ENCODE peak calls at places on chromosomes 3 and 15, in ten cellular contexts. O, W, V, Q, K, Y, U, H, C and P are unnamed samples.

GRCh38 chr3:277873-278272 is 81.3 kb downstream of the CHL1 start:
- DNase-seq in O (no peak), W (no peak), V (no peak), Q (no peak), K (no peak), Y (no peak), U (no peak), H (no peak), C (no peak), P (no peak)

GRCh38 chr15:40063563-40064011 is 24.6 kb upstream of the SRP14 start:
- DNase-seq in O (no peak), W (no peak), V (no peak), Q (no peak), K (peak; percentile 66), Y (peak; percentile 76), U (no peak), H (no peak), C (no peak), P (no peak)

GRCh38 chr3:38020342-38020726 is 9.1 kb downstream of the PLCD1 start:
- DNase-seq in O (no peak), W (no peak), V (no peak), Q (no peak), K (no peak), Y (no peak), U (no peak), H (no peak), C (no peak), P (no peak)

GRCh38 chr3:13287833-13288232 is 132.3 kb downstream of the NUP210 start:
- DNase-seq in O (no peak), W (no peak), V (no peak), Q (no peak), K (no peak), Y (no peak), U (no peak), H (no peak), C (no peak), P (no peak)

GRCh38 chr15:75577401-75578205 is 1.5 kb downstream of the PTPN9 start:
- DNase-seq in O (no peak), W (no peak), V (no peak), Q (no peak), K (no peak), Y (peak; percentile 22), U (peak; percentile 55), H (no peak), C (peak; percentile 41), P (no peak)

GRCh38 chr3:37130448-37130847 is 43.9 kb downstream of the LRRFIP2 start:
- DNase-seq in O (no peak), W (no peak), V (no peak), Q (no peak), K (no peak), Y (no peak), U (no peak), H (no peak), C (no peak), P (no peak)

GRCh38 chr3:12994607-12995388 is 78.4 kb downstream of the IQSEC1 start:
- DNase-seq in O (no peak), W (peak; percentile 92), V (peak; percentile 90), Q (peak; percentile 90), K (peak; percentile 98), Y (peak; percentile 74), U (peak; percentile 79), H (peak; percentile 87), C (peak; percentile 97), P (peak; percentile 95)

GRCh38 chr3:145807990-145808389 is 353.0 kb downstream of the PLOD2 start:
- DNase-seq in O (no peak), W (no peak), V (peak; percentile 13), Q (no peak), K (no peak), Y (no peak), U (peak; percentile 18), H (no peak), C (peak; percentile 21), P (peak; percentile 4)

GRCh38 chr3:119831022-119831421 is 49.1 kb downstream of the NR1I2 start:
- DNase-seq in O (no peak), W (no peak), V (no peak), Q (no peak), K (no peak), Y (no peak), U (no peak), H (no peak), C (no peak), P (no peak)
- TF ChIP-seq CTCF in O (peak; percentile 3), W (no peak), V (no peak), Q (no peak), K (no peak), Y (peak; percentile 16), U (peak; percentile 30), H (no peak), C (peak; percentile 41), P (no peak)

GRCh38 chr3:46604127-46604526 is 8.2 kb upstream of the FAM240A start:
- DNase-seq in O (no peak), W (no peak), V (no peak), Q (no peak), K (no peak), Y (no peak), U (no peak), H (no peak), C (no peak), P (no peak)

GRCh38 chr3:46609074-46609735 is 3.1 kb upstream of the FAM240A start:
- DNase-seq in O (no peak), W (no peak), V (no peak), Q (no peak), K (no peak), Y (no peak), U (peak; percentile 12), H (no peak), C (no peak), P (no peak)

GRCh38 chr3:46603461-46604062 is 8.8 kb upstream of the FAM240A start:
- DNase-seq in O (no peak), W (no peak), V (no peak), Q (no peak), K (no peak), Y (no peak), U (no peak), H (no peak), C (no peak), P (no peak)

GRCh38 chr3:46609944-46610722 is 2.2 kb upstream of the FAM240A start:
- DNase-seq in O (no peak), W (no peak), V (no peak), Q (no peak), K (no peak), Y (no peak), U (no peak), H (no peak), C (peak; percentile 37), P (no peak)

DNA sequence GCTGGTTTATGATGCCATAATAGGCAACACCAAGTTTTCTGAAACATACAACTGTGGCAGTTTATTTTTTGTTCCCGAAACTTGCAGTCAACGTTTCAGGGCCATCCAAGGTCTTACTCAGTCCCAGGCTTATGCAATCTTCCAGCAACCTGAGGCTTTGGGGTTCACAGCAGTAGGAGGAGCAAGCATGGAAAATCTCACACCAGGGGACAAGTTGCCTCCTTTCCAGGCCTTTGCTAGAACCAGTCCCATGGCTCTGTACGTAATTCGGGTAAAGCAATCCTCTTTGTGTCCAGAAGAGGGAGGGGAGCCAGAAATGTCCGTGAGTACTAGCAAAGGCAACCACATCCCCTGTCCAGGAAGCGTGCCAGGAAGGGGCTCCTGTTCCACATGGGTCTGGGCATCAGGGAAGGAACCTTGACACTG is 4.7 kb upstream of the FAM240A start:
- DNase-seq in O (no peak), W (no peak), V (peak; percentile 49), Q (no peak), K (no peak), Y (peak; percentile 56), U (peak; percentile 5), H (no peak), C (no peak), P (no peak)
- TF ChIP-seq CTCF in O (no peak), W (no peak), V (peak; percentile 21), Q (no peak), K (peak; percentile 32), Y (peak; percentile 34), U (no peak), H (no peak), C (no peak), P (no peak)

DNA sequence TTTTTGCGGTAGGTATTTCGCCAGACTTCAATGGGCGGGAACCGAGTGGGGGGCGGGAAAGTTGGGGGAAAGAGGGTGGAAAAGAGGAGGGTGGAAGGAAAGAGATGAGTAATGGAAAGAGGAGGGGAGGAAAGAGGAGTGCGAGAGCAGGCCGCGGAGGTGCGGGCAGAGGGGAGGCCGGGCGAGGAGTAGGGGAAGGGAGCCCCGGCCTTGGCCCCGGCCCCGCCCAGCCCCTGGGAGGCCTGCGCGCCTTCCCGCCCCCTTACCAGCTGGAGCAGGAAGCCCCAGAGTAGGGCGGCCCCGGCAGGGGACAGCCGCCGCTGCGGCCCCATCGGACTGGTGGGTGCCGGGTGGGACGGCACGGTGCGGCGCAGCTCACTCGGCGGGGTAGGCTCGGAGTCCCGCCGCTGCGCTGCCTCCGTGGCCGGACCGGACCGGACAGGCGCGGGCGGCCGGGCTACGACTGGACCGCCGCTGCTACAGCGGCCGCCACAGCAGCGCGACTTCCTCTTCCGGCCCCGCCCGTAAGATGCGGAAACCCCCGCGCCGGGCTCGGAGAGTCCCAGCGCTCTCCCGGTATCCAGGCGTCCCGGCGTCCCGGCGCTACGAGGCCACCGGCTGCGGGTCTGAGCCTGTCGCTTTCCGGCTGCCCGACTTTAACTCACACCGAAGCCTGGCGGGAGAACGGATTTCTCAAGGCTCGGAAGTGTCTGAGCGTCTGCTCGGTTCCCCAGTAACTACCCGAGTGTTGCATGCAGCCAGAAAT is at the start of gene SPPL2A:
- DNase-seq in O (peak; percentile 40), W (peak; percentile 95), V (peak; percentile 84), Q (peak; percentile 82), K (peak; percentile 97), Y (peak; percentile 87), U (peak; percentile 89), H (peak; percentile 81), C (peak; percentile 96), P (peak; percentile 95)
- TF ChIP-seq CTCF in O (no peak), W (no peak), V (no peak), Q (no peak), K (no peak), Y (no peak), U (no peak), H (no peak), C (no peak), P (no peak)

GRCh38 chr3:9888540-9888939 is 1.9 kb upstream of the JAGN1 start:
- DNase-seq in O (no peak), W (no peak), V (no peak), Q (no peak), K (peak; percentile 9), Y (no peak), U (no peak), H (no peak), C (no peak), P (no peak)

GRCh38 chr3:9891072-9891622 is 737 bp downstream of the JAGN1 start:
- DNase-seq in O (no peak), W (no peak), V (no peak), Q (no peak), K (no peak), Y (no peak), U (no peak), H (no peak), C (no peak), P (no peak)

GRCh38 chr3:9887478-9887877 is 2.9 kb upstream of the JAGN1 start:
- DNase-seq in O (no peak), W (no peak), V (no peak), Q (no peak), K (peak; percentile 5), Y (no peak), U (no peak), H (no peak), C (no peak), P (no peak)

GRCh38 chr3:9889405-9889804 is 1.0 kb upstream of the JAGN1 start:
- DNase-seq in O (no peak), W (no peak), V (no peak), Q (no peak), K (no peak), Y (no peak), U (no peak), H (no peak), C (no peak), P (no peak)

DNA sequence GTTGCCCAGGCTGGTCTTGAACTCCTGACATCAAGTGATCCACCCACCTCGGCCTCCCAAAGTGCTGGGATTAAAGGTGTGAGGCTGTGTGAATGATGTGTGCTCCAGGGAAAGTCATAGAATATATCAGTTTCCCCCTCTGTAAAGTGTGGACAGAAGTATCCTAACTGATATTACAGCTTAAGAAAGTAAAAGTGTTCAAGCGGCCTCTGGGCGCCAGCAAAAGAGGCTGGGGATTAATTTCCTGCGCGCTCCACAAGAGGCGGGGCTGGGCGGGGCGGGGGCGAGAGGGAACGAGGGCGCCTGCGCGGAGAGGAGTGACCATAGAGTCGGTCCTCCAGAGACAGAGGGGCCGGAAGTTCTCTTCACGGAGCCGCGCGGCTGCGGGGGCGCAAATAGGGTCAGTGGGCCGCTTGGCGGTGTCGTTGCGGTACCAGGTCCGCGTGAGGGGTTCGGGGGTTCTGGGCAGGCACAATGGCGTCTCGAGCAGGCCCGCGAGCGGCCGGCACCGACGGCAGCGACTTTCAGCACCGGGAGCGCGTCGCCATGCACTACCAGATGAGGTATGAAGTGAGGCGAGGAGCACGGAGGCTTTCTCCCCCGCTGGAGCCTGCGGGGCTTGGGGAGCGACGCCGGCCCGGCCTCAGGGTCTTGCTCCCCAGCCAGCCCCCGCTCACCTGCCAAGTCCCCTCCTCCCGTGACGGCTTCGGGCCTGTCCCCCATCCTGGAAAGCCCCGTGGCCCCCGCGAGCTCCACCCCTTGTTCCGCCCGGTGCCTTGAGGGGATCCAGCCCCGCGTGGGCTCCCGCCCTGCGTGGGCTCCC is at the start of gene JAGN1:
- DNase-seq in O (no peak), W (peak; percentile 95), V (peak; percentile 87), Q (peak; percentile 92), K (peak; percentile 96), Y (peak; percentile 85), U (peak; percentile 93), H (peak; percentile 84), C (peak; percentile 97), P (peak; percentile 96)
- TF ChIP-seq CTCF in O (no peak), W (no peak), V (no peak), Q (no peak), K (peak; percentile 26), Y (no peak), U (no peak), H (no peak), C (no peak), P (peak; percentile 1)